ENCODE peak calls at places on chromosomes 2 and 18, in nine cellular contexts. X is psoas muscle; V is M059J; O is stromal cell of bone marrow; Y is cardiac fibroblast; K is head of caudate nucleus; A is AG09309; H is activated CD4-positive, alpha-beta T cell treated with anti-CD3 and anti-CD28 coated beads for 48 hours; S is skeletal muscle cell. R is an unnamed sample.

GRCh38 chr18:6414723-6415362 is at the start of gene L3MBTL4:
- DNase-seq in O (no peak), Y (no peak), K (peak), V (no peak), A (no peak), S (no peak), H (peak), X (peak), R (no peak)

GRCh38 chr2:240426797-240427721 is 8.4 kb upstream of the GPC1 start:
- DNase-seq in O (no peak), K (no peak), X (no peak), A (no peak), V (peak), S (peak), H (peak), Y (peak), R (no peak)

GRCh38 chr2:26011990-26012856 is 21.7 kb upstream of the RAB10 start:
- DNase-seq in K (peak), S (no peak), A (no peak), O (no peak), X (peak), Y (peak), V (peak), H (no peak), R (no peak)

GRCh38 chr2:16746833-16747232 is 81.2 kb upstream of the CYRIA start:
- DNase-seq in V (no peak), A (no peak), K (peak), H (no peak), O (no peak), X (no peak), S (no peak), Y (no peak), R (no peak)

GRCh38 chr2:27131429-27131828 is 3.0 kb downstream of the PREB start:
- DNase-seq in K (no peak), Y (no peak), H (no peak), A (no peak), O (no peak), X (no peak), S (no peak), V (no peak), R (no peak)

GRCh38 chr18:51164327-51165290 is 32.9 kb downstream of the MEX3C start:
- DNase-seq in A (no peak), X (no peak), O (no peak), K (no peak), S (no peak), H (no peak), Y (no peak), V (no peak), R (no peak)

GRCh38 chr2:181985632-181986205 is at the start of gene PPP1R1C:
- DNase-seq in H (no peak), S (no peak), Y (no peak), A (no peak), K (peak), V (no peak), O (no peak), X (no peak), R (no peak)

GRCh38 chr18:79353238-79353637 is 42.5 kb upstream of the NFATC1 start:
- DNase-seq in Y (peak), X (no peak), H (no peak), K (peak), V (no peak), S (no peak), A (no peak), O (no peak), R (peak)

GRCh38 chr2:224584111-224584764 is 925 bp downstream of the CUL3 start:
- DNase-seq in H (peak), X (peak), S (no peak), K (peak), Y (peak), V (peak), A (no peak), O (no peak), R (no peak)

GRCh38 chr2:65594150-65594549 is 161.8 kb upstream of the SPRED2 start:
- DNase-seq in Y (no peak), X (no peak), H (no peak), K (no peak), V (no peak), A (no peak), S (no peak), O (no peak), R (no peak)

GRCh38 chr2:8674420-8675009 is 7.3 kb upstream of the ID2 start:
- DNase-seq in H (no peak), V (no peak), X (no peak), Y (no peak), A (no peak), K (no peak), S (no peak), O (no peak), R (no peak)

GRCh38 chr2:77519888-77520506 is 2.2 kb downstream of the LRRTM4 start:
- DNase-seq in X (no peak), H (no peak), V (no peak), S (no peak), Y (no peak), O (no peak), A (no peak), K (no peak), R (no peak)

GRCh38 chr2:173965372-173966025 is at the start of gene SP3:
- DNase-seq in Y (peak), H (peak), V (peak), S (peak), O (peak), X (peak), A (peak), K (peak), R (peak)

GRCh38 chr2:141055526-141055925 is 1075.3 kb downstream of the LRP1B start:
- DNase-seq in O (peak), S (peak), A (peak), V (peak), Y (peak), H (no peak), K (no peak), X (no peak), R (no peak)

GRCh38 chr2:42849311-42849710 is 56.9 kb upstream of the HAAO start:
- DNase-seq in H (no peak), K (no peak), S (no peak), O (no peak), A (no peak), Y (no peak), V (no peak), X (no peak), R (no peak)

GRCh38 chr2:101986386-101986785 is 5.4 kb upstream of the IL1R2 start:
- DNase-seq in X (no peak), S (no peak), O (no peak), K (no peak), V (peak), H (no peak), Y (no peak), A (no peak), R (no peak)

GRCh38 chr2:85302106-85302505 is 25.7 kb downstream of the TGOLN2 start:
- DNase-seq in H (no peak), Y (no peak), S (no peak), K (peak), X (no peak), O (no peak), A (no peak), V (no peak), R (peak)

GRCh38 chr2:85890522-85891176 is 1.9 kb upstream of the ST3GAL5 start:
- DNase-seq in A (no peak), Y (no peak), V (no peak), H (no peak), S (no peak), X (no peak), K (peak), O (no peak), R (no peak)

GRCh38 chr18:31500161-31500688 is 2.2 kb downstream of the DSG2 start:
- DNase-seq in V (no peak), H (no peak), K (no peak), Y (no peak), X (no peak), S (no peak), O (no peak), A (no peak), R (no peak)

GRCh38 chr18:25102657-25103056 is 249.3 kb downstream of the ZNF521 start:
- DNase-seq in O (peak), Y (no peak), X (no peak), H (no peak), A (no peak), S (no peak), K (no peak), V (peak), R (no peak)

GRCh38 chr2:239162141-239162821 is 238.5 kb downstream of the HDAC4 start:
- DNase-seq in Y (no peak), H (no peak), A (no peak), V (no peak), K (no peak), X (peak), O (no peak), S (no peak), R (no peak)